ENCODE peak calls at places on chromosome X, in seven cellular contexts. S is NCI-H748 treated with DMSO at 0.1 percent for 48 hours; X is stimulated activated CD8-positive, alpha-beta memory T cell treated with anti-CD3 and anti-CD28 coated beads, Interleukin-2, amount 100 ng/mL, for 48 hours; Z is stromal cell of bone marrow; A is ACHN; L is mesendoderm; N is activated gamma-delta T cell. V is an unnamed sample.

GRCh38 chrX:138754861-138755260 is 43.3 kb upstream of the FGF13 start:
- DNase-seq in N (no peak), X (no peak), S (no peak), Z (no peak), A (no peak), L (no peak), V (no peak)

GRCh38 chrX:24405959-24406358 is 45.5 kb downstream of the SUPT20HL1 start:
- DNase-seq in A (no peak), X (no peak), L (no peak), S (no peak), N (no peak), Z (no peak), V (no peak)

GRCh38 chrX:27893211-27893610 is 85.4 kb downstream of the MAGEB10 start:
- DNase-seq in A (no peak), S (no peak), Z (no peak), L (no peak), N (no peak), X (no peak), V (no peak)

GRCh38 chrX:112819013-112819635 is 21.5 kb downstream of the AMOT start:
- DNase-seq in N (no peak), S (no peak), Z (peak; percentile 69), X (no peak), L (no peak), A (peak; percentile 67), V (peak; percentile 30)

GRCh38 chrX:45711231-45711630 is 510.6 kb upstream of the DIPK2B start:
- DNase-seq in S (no peak), N (no peak), X (no peak), Z (no peak), L (no peak), A (peak; percentile 25), V (no peak)

GRCh38 chrX:105880491-105880890 is 58.2 kb downstream of the NRK start:
- DNase-seq in Z (no peak), L (no peak), S (no peak), A (no peak), X (no peak), N (no peak), V (no peak)

GRCh38 chrX:51420610-51421009 is 75.8 kb downstream of the NUDT11 start:
- DNase-seq in A (peak; percentile 29), Z (peak; percentile 18), S (peak; percentile 18), L (peak; percentile 47), N (no peak), X (no peak), V (peak; percentile 71)

GRCh38 chrX:47311857-47312774 is 58.3 kb upstream of the ZNF157 start:
- DNase-seq in X (peak; percentile 21), L (peak; percentile 79), S (no peak), A (peak; percentile 38), N (no peak), Z (peak; percentile 44), V (peak; percentile 55)

GRCh38 chrX:8105531-8105930 is 65.5 kb downstream of the VCX2 start:
- DNase-seq in N (no peak), X (no peak), A (no peak), S (no peak), L (no peak), Z (no peak), V (no peak)

GRCh38 chrX:12580548-12580947 is 210.7 kb upstream of the PRPS2 start:
- DNase-seq in N (no peak), X (no peak), Z (no peak), L (no peak), A (no peak), S (no peak), V (no peak)

GRCh38 chrX:39214380-39215126 is 413.3 kb downstream of the MID1IP1 start:
- DNase-seq in A (no peak), Z (no peak), L (no peak), N (no peak), X (no peak), S (no peak), V (no peak)

GRCh38 chrX:108397627-108398392 is 40.4 kb downstream of the COL4A6 start:
- DNase-seq in S (no peak), Z (peak; percentile 6), N (no peak), A (no peak), X (no peak), L (no peak), V (no peak)

GRCh38 chrX:113384628-113385027 is 544.0 kb upstream of the AMOT start:
- DNase-seq in S (no peak), A (peak; percentile 64), N (no peak), L (no peak), Z (peak; percentile 67), X (no peak), V (peak; percentile 37)

GRCh38 chrX:136237074-136237473 is 14.1 kb downstream of the MAP7D3 start:
- DNase-seq in N (no peak), Z (no peak), X (no peak), L (no peak), S (no peak), A (no peak), V (no peak)

GRCh38 chrX:150366951-150367545 is 3.9 kb downstream of the MAMLD1 start:
- DNase-seq in Z (no peak), L (no peak), S (no peak), N (no peak), X (no peak), A (peak; percentile 47), V (peak; percentile 33)

GRCh38 chrX:13319953-13320352 is at the start of gene ATXN3L:
- DNase-seq in Z (no peak), X (no peak), L (no peak), N (no peak), A (no peak), S (no peak), V (no peak)

GRCh38 chrX:71107762-71108360 is 1.3 kb upstream of the CXorf65 start:
- DNase-seq in N (no peak), Z (no peak), X (no peak), A (no peak), L (no peak), S (no peak), V (no peak)

GRCh38 chrX:120755066-120755846 is 120.4 kb downstream of the CT47B1 start:
- DNase-seq in A (no peak), Z (no peak), N (no peak), S (peak; percentile 40), L (no peak), X (no peak), V (peak; percentile 39)

GRCh38 chrX:136166221-136166855 is 19.0 kb downstream of the FHL1 start:
- DNase-seq in L (peak; percentile 74), Z (peak; percentile 44), A (no peak), S (no peak), N (no peak), X (no peak), V (peak; percentile 15)

GRCh38 chrX:35699642-35700041 is 98.5 kb upstream of the MAGEB16 start:
- DNase-seq in X (no peak), A (no peak), L (no peak), N (no peak), S (no peak), Z (no peak), V (no peak)

GRCh38 chrX:71095033-71095432 is 618 bp upstream of the FOXO4 start:
- DNase-seq in Z (no peak), A (no peak), S (no peak), X (no peak), N (no peak), L (no peak), V (no peak)

GRCh38 chrX:11437642-11438379 is 144.6 kb downstream of the AMELX start:
- DNase-seq in S (no peak), A (no peak), Z (peak; percentile 57), X (no peak), L (peak; percentile 13), N (no peak), V (peak; percentile 54)

GRCh38 chrX:115226929-115227328 is 7.0 kb downstream of the LRCH2 start:
- DNase-seq in S (peak; percentile 28), A (peak; percentile 5), X (no peak), L (peak; percentile 65), Z (no peak), N (no peak), V (peak; percentile 67)

GRCh38 chrX:131763674-131764073 is 219.8 kb downstream of the OR13H1 start:
- DNase-seq in S (no peak), A (no peak), Z (no peak), N (no peak), L (peak; percentile 9), X (no peak), V (no peak)

GRCh38 chrX:114798902-114799301 is 215.0 kb downstream of the HTR2C start:
- DNase-seq in X (no peak), Z (peak; percentile 6), N (no peak), S (no peak), A (no peak), L (no peak), V (no peak)

GRCh38 chrX:139766545-139766983 is 58.6 kb upstream of the MCF2 start:
- DNase-seq in Z (no peak), A (no peak), S (no peak), X (peak; percentile 0), N (no peak), L (no peak), V (no peak)

GRCh38 chrX:134677332-134677731 is 19.1 kb upstream of the PLAC1 start:
- DNase-seq in L (no peak), X (no peak), Z (no peak), A (no peak), S (no peak), N (no peak), V (no peak)

GRCh38 chrX:9227276-9227675 is 193.3 kb upstream of the FAM9B start:
- DNase-seq in L (no peak), A (no peak), X (no peak), Z (no peak), N (no peak), S (no peak), V (no peak)

GRCh38 chrX:17206584-17206983 is 168.4 kb upstream of the NHS start:
- DNase-seq in N (no peak), S (no peak), Z (no peak), A (no peak), L (no peak), X (no peak), V (no peak)

GRCh38 chrX:149539283-149540132 is 1.3 kb upstream of the EOLA1 start:
- DNase-seq in S (peak; percentile 88), Z (peak; percentile 85), N (peak; percentile 58), A (peak; percentile 83), X (peak; percentile 74), L (peak; percentile 96), V (peak; percentile 90)

GRCh38 chrX:105564536-105564935 is 257.8 kb upstream of the NRK start:
- DNase-seq in S (no peak), A (peak; percentile 63), N (no peak), X (no peak), L (no peak), Z (peak; percentile 67), V (no peak)

GRCh38 chrX:56572975-56573374 is 9.5 kb downstream of the UBQLN2 start:
- DNase-seq in X (no peak), S (no peak), N (no peak), Z (no peak), A (no peak), L (no peak), V (no peak)

GRCh38 chrX:536616-537015 is 94.0 kb upstream of the SHOX start:
- DNase-seq in X (no peak), S (no peak), L (no peak), Z (no peak), A (no peak), N (no peak), V (no peak)

GRCh38 chrX:30875957-30876356 is 13.1 kb downstream of the TAB3 start:
- DNase-seq in A (peak; percentile 51), N (no peak), X (no peak), Z (peak; percentile 60), L (no peak), S (no peak), V (no peak)

GRCh38 chrX:101485212-101486064 is at the start of gene ARMCX4:
- DNase-seq in N (no peak), Z (no peak), S (peak; percentile 61), X (peak; percentile 4), A (peak; percentile 28), L (peak; percentile 66), V (peak; percentile 79)

GRCh38 chrX:66046612-66047235 is 6.8 kb upstream of the VSIG4 start:
- DNase-seq in N (no peak), A (no peak), Z (no peak), L (no peak), S (no peak), X (no peak), V (no peak)

GRCh38 chrX:66766318-66766717 is 127.4 kb upstream of the EDA2R start:
- DNase-seq in L (no peak), Z (no peak), A (no peak), S (no peak), N (no peak), X (no peak), V (no peak)

GRCh38 chrX:84865113-84865512 is 138.6 kb upstream of the APOOL start:
- DNase-seq in S (peak; percentile 55), N (no peak), L (no peak), X (no peak), Z (no peak), A (no peak), V (no peak)

V was measured in hepatocyte.